ENCODE peak calls at places on chromosomes 4 and X, in six cellular contexts. One of them, this sample, is unnamed.

GRCh38 chr4:66430856-66431255 is 760.6 kb upstream of the EPHA5 start:
- DNase-seq in transverse colon: no peak
- DNase-seq in upper lobe of left lung: no peak
- DNase-seq in right lobe of liver: no peak
- DNase-seq in tibial nerve: no peak
- DNase-seq in gastrocnemius medialis: no peak
- DNase-seq in this sample: no peak

GRCh38 chr4:174580597-174580996 is 58.3 kb upstream of the HPGD start:
- DNase-seq in gastrocnemius medialis: no peak
- DNase-seq in right lobe of liver: no peak
- DNase-seq in upper lobe of left lung: no peak
- DNase-seq in transverse colon: no peak
- DNase-seq in tibial nerve: peak; percentile 17
- DNase-seq in this sample: no peak

GRCh38 chrX:136268051-136269048 is 17.1 kb upstream of the MAP7D3 start:
- DNase-seq in gastrocnemius medialis: no peak
- DNase-seq in right lobe of liver: no peak
- DNase-seq in upper lobe of left lung: no peak
- DNase-seq in tibial nerve: peak; percentile 61
- DNase-seq in transverse colon: peak; percentile 32
- DNase-seq in this sample: no peak

GRCh38 chr4:169362607-169363006 is 91.9 kb upstream of the SH3RF1 start:
- DNase-seq in tibial nerve: no peak
- DNase-seq in gastrocnemius medialis: no peak
- DNase-seq in upper lobe of left lung: no peak
- DNase-seq in transverse colon: no peak
- DNase-seq in right lobe of liver: no peak
- DNase-seq in this sample: no peak

GRCh38 chrX:9690046-9690445 is 75.6 kb downstream of the GPR143 start:
- DNase-seq in tibial nerve: no peak
- DNase-seq in upper lobe of left lung: no peak
- DNase-seq in right lobe of liver: no peak
- DNase-seq in gastrocnemius medialis: no peak
- DNase-seq in transverse colon: no peak
- DNase-seq in this sample: no peak

GRCh38 chrX:65706041-65706828 is 38.8 kb downstream of the MSN start:
- DNase-seq in gastrocnemius medialis: no peak
- DNase-seq in tibial nerve: no peak
- DNase-seq in transverse colon: no peak
- DNase-seq in right lobe of liver: peak; percentile 37
- DNase-seq in upper lobe of left lung: no peak
- DNase-seq in this sample: peak; percentile 67

GRCh38 chr4:21790437-21791029 is 158.0 kb downstream of the KCNIP4 start:
- DNase-seq in tibial nerve: no peak
- DNase-seq in transverse colon: no peak
- DNase-seq in upper lobe of left lung: no peak
- DNase-seq in right lobe of liver: no peak
- DNase-seq in gastrocnemius medialis: no peak
- DNase-seq in this sample: no peak

GRCh38 chrX:100264200-100264599 is 145.9 kb downstream of the PCDH19 start:
- DNase-seq in right lobe of liver: no peak
- DNase-seq in upper lobe of left lung: no peak
- DNase-seq in tibial nerve: no peak
- DNase-seq in gastrocnemius medialis: no peak
- DNase-seq in transverse colon: no peak
- DNase-seq in this sample: no peak

GRCh38 chr4:172786039-172786792 is 382.4 kb upstream of the GALNT7 start:
- DNase-seq in tibial nerve: no peak
- DNase-seq in gastrocnemius medialis: no peak
- DNase-seq in transverse colon: no peak
- DNase-seq in upper lobe of left lung: no peak
- DNase-seq in right lobe of liver: no peak
- DNase-seq in this sample: no peak

GRCh38 chrX:49192722-49193328 is 6.7 kb upstream of the PRICKLE3 start:
- DNase-seq in tibial nerve: no peak
- DNase-seq in upper lobe of left lung: no peak
- DNase-seq in gastrocnemius medialis: no peak
- DNase-seq in right lobe of liver: no peak
- DNase-seq in transverse colon: no peak
- DNase-seq in this sample: no peak

GRCh38 chr4:66555301-66555700 is 885.0 kb upstream of the EPHA5 start:
- DNase-seq in tibial nerve: no peak
- DNase-seq in gastrocnemius medialis: no peak
- DNase-seq in right lobe of liver: no peak
- DNase-seq in upper lobe of left lung: no peak
- DNase-seq in transverse colon: no peak
- DNase-seq in this sample: no peak

GRCh38 chr4:40763228-40763716 is 13.5 kb downstream of the NSUN7 start:
- DNase-seq in gastrocnemius medialis: no peak
- DNase-seq in tibial nerve: no peak
- DNase-seq in right lobe of liver: no peak
- DNase-seq in upper lobe of left lung: no peak
- DNase-seq in transverse colon: no peak
- DNase-seq in this sample: no peak

GRCh38 chrX:68358679-68359078 is 74.6 kb downstream of the OPHN1 start:
- DNase-seq in tibial nerve: no peak
- DNase-seq in gastrocnemius medialis: no peak
- DNase-seq in upper lobe of left lung: no peak
- DNase-seq in right lobe of liver: no peak
- DNase-seq in transverse colon: no peak
- DNase-seq in this sample: no peak

GRCh38 chrX:51332188-51332942 is at the start of gene NUDT10:
- DNase-seq in right lobe of liver: peak; percentile 50
- DNase-seq in upper lobe of left lung: peak; percentile 88
- DNase-seq in transverse colon: peak; percentile 29
- DNase-seq in gastrocnemius medialis: no peak
- DNase-seq in tibial nerve: peak; percentile 7
- DNase-seq in this sample: no peak

GRCh38 chr4:152936446-152937279 is 540 bp downstream of the FHDC1 start:
- DNase-seq in right lobe of liver: peak; percentile 44
- DNase-seq in tibial nerve: no peak
- DNase-seq in transverse colon: peak; percentile 56
- DNase-seq in upper lobe of left lung: peak; percentile 88
- DNase-seq in gastrocnemius medialis: no peak
- DNase-seq in this sample: peak; percentile 38

GRCh38 chr4:186204103-186204559 is 12.8 kb downstream of the CYP4V2 start:
- DNase-seq in tibial nerve: no peak
- DNase-seq in upper lobe of left lung: no peak
- DNase-seq in right lobe of liver: peak; percentile 20
- DNase-seq in gastrocnemius medialis: no peak
- DNase-seq in transverse colon: peak; percentile 75
- DNase-seq in this sample: no peak

GRCh38 chr4:137644201-137644600 is 111.9 kb upstream of the PCDH18 start:
- DNase-seq in upper lobe of left lung: no peak
- DNase-seq in transverse colon: no peak
- DNase-seq in tibial nerve: no peak
- DNase-seq in gastrocnemius medialis: no peak
- DNase-seq in right lobe of liver: no peak
- DNase-seq in this sample: no peak

GRCh38 chr4:96916731-96917130 is 1076.8 kb downstream of the PDHA2 start:
- DNase-seq in tibial nerve: no peak
- DNase-seq in right lobe of liver: no peak
- DNase-seq in gastrocnemius medialis: no peak
- DNase-seq in upper lobe of left lung: no peak
- DNase-seq in transverse colon: no peak
- DNase-seq in this sample: no peak

GRCh38 chr4:144336633-144337032 is 196.1 kb upstream of the GYPA start:
- DNase-seq in upper lobe of left lung: no peak
- DNase-seq in transverse colon: no peak
- DNase-seq in tibial nerve: no peak
- DNase-seq in gastrocnemius medialis: no peak
- DNase-seq in right lobe of liver: no peak
- DNase-seq in this sample: no peak

GRCh38 chrX:10531927-10532326 is 88.5 kb downstream of the MID1 start:
- DNase-seq in right lobe of liver: no peak
- DNase-seq in gastrocnemius medialis: no peak
- DNase-seq in tibial nerve: no peak
- DNase-seq in transverse colon: no peak
- DNase-seq in upper lobe of left lung: no peak
- DNase-seq in this sample: no peak

GRCh38 chr4:170198742-170199141 is 109.0 kb upstream of the AADAT start:
- DNase-seq in upper lobe of left lung: no peak
- DNase-seq in right lobe of liver: no peak
- DNase-seq in tibial nerve: no peak
- DNase-seq in gastrocnemius medialis: no peak
- DNase-seq in transverse colon: no peak
- DNase-seq in this sample: no peak

GRCh38 chr4:154743683-154744340 is at the start of gene LRAT:
- DNase-seq in tibial nerve: no peak
- DNase-seq in upper lobe of left lung: peak; percentile 91
- DNase-seq in right lobe of liver: peak; percentile 57
- DNase-seq in gastrocnemius medialis: no peak
- DNase-seq in transverse colon: peak; percentile 72
- DNase-seq in this sample: no peak

GRCh38 chr4:95508421-95508820 is 40.4 kb downstream of the UNC5C start:
- DNase-seq in right lobe of liver: no peak
- DNase-seq in gastrocnemius medialis: no peak
- DNase-seq in upper lobe of left lung: no peak
- DNase-seq in transverse colon: no peak
- DNase-seq in tibial nerve: no peak
- DNase-seq in this sample: no peak

GRCh38 chrX:47176101-47176740 is 17.4 kb upstream of the UBA1 start:
- DNase-seq in upper lobe of left lung: no peak
- DNase-seq in gastrocnemius medialis: no peak
- DNase-seq in transverse colon: no peak
- DNase-seq in right lobe of liver: no peak
- DNase-seq in tibial nerve: no peak
- DNase-seq in this sample: no peak

GRCh38 chr4:157664726-157665125 is 444.2 kb downstream of the GRIA2 start:
- DNase-seq in tibial nerve: no peak
- DNase-seq in gastrocnemius medialis: no peak
- DNase-seq in right lobe of liver: no peak
- DNase-seq in transverse colon: no peak
- DNase-seq in upper lobe of left lung: no peak
- DNase-seq in this sample: no peak

GRCh38 chr4:114386637-114387233 is 211.9 kb upstream of the UGT8 start:
- DNase-seq in transverse colon: no peak
- DNase-seq in upper lobe of left lung: no peak
- DNase-seq in right lobe of liver: no peak
- DNase-seq in gastrocnemius medialis: no peak
- DNase-seq in tibial nerve: peak; percentile 21
- DNase-seq in this sample: no peak

GRCh38 chrX:101617211-101618191 is at the start of gene ARMCX6:
- DNase-seq in tibial nerve: peak; percentile 70
- DNase-seq in upper lobe of left lung: peak; percentile 88
- DNase-seq in right lobe of liver: peak; percentile 78
- DNase-seq in gastrocnemius medialis: peak; percentile 51
- DNase-seq in transverse colon: peak; percentile 80
- DNase-seq in this sample: peak; percentile 42
- TF ChIP-seq POLR2A in tibial nerve: peak; percentile 68
- TF ChIP-seq POLR2A in upper lobe of left lung: no peak
- TF ChIP-seq POLR2A in right lobe of liver: no peak
- TF ChIP-seq POLR2A in gastrocnemius medialis: no peak
- TF ChIP-seq POLR2A in transverse colon: no peak
- TF ChIP-seq POLR2A in this sample: peak; percentile 39

GRCh38 chrX:71214604-71215334 is 8.3 kb upstream of the GJB1 start:
- DNase-seq in transverse colon: peak; percentile 85
- DNase-seq in gastrocnemius medialis: no peak
- DNase-seq in upper lobe of left lung: no peak
- DNase-seq in right lobe of liver: peak; percentile 86
- DNase-seq in tibial nerve: no peak
- DNase-seq in this sample: no peak
- TF ChIP-seq POLR2A in transverse colon: peak; percentile 79
- TF ChIP-seq POLR2A in gastrocnemius medialis: no peak
- TF ChIP-seq POLR2A in upper lobe of left lung: no peak
- TF ChIP-seq POLR2A in right lobe of liver: peak; percentile 86
- TF ChIP-seq POLR2A in tibial nerve: no peak
- TF ChIP-seq POLR2A in this sample: no peak

DNA sequence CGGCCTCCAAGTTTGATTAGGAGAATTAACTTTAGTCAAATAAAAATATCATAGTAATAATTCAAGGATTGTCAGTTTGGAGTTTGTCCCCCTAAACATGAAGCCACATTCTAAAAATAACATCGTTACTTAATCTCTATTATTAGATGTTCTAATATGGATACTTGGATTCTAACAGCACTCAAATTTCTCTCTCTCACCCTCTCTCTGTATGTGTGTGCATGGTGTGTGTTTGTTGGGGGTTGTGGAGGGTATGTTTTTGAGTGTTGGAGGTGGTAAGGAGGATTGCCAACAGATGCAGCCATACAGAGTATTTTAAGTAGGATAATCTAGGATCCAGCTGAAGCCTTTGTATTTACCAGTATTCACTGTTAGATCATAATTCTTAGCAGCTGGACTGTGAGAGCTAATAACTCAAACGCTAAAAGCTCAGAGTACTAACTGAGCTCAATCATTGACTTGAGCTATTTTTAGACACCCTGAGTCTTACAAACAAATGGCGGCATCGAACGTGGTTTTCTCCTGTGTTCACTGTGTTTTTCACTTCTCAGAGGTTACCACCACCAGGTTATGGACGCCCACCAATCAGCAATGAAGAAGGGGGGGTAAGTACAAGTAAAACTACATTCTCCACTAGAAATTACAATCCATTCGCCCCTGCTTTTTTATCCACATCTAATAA is 8.8 kb downstream of the ENAM start:
- DNase-seq in transverse colon: no peak
- DNase-seq in tibial nerve: no peak
- DNase-seq in gastrocnemius medialis: no peak
- DNase-seq in upper lobe of left lung: no peak
- DNase-seq in right lobe of liver: no peak
- DNase-seq in this sample: no peak
- TF ChIP-seq POLR2A in transverse colon: no peak
- TF ChIP-seq POLR2A in tibial nerve: no peak
- TF ChIP-seq POLR2A in gastrocnemius medialis: no peak
- TF ChIP-seq POLR2A in upper lobe of left lung: no peak
- TF ChIP-seq POLR2A in right lobe of liver: no peak
- TF ChIP-seq POLR2A in this sample: no peak

GRCh38 chr4:119628281-119629141 is at the start of gene PDE5A:
- DNase-seq in right lobe of liver: peak; percentile 85
- DNase-seq in upper lobe of left lung: peak; percentile 97
- DNase-seq in tibial nerve: peak; percentile 63
- DNase-seq in gastrocnemius medialis: peak; percentile 56
- DNase-seq in transverse colon: peak; percentile 90
- DNase-seq in this sample: peak; percentile 50
- TF ChIP-seq POLR2A in right lobe of liver: no peak
- TF ChIP-seq POLR2A in upper lobe of left lung: no peak
- TF ChIP-seq POLR2A in tibial nerve: peak; percentile 39
- TF ChIP-seq POLR2A in gastrocnemius medialis: peak; percentile 38
- TF ChIP-seq POLR2A in transverse colon: peak; percentile 71
- TF ChIP-seq POLR2A in this sample: no peak

GRCh38 chr4:10075953-10076391 is 40.6 kb downstream of the WDR1 start:
- DNase-seq in right lobe of liver: no peak
- DNase-seq in transverse colon: no peak
- DNase-seq in upper lobe of left lung: no peak
- DNase-seq in gastrocnemius medialis: no peak
- DNase-seq in tibial nerve: no peak
- DNase-seq in this sample: no peak
- TF ChIP-seq POLR2A in right lobe of liver: no peak
- TF ChIP-seq POLR2A in transverse colon: no peak
- TF ChIP-seq POLR2A in upper lobe of left lung: no peak
- TF ChIP-seq POLR2A in gastrocnemius medialis: no peak
- TF ChIP-seq POLR2A in tibial nerve: no peak
- TF ChIP-seq POLR2A in this sample: no peak

DNA sequence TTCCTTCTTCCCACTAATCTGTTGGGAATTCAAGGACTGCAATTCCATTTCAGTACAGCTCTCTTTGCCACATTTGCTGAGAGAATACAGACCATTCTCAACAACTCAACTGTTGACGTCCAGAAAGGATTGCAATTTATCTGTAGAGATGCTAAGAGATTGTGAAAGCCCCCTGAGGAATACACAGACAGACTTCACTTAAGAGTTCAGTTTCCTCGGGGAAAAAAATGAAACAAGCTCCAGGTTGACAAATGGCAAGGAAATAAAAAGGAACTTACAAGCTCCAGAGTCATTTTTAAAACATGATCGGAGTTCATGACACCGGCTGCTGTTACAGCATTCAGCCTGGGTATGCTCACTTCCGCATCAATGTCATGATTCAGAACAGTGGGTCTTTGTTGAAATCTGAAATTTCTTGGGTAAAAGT is 13.8 kb downstream of the TLR10 start:
- DNase-seq in tibial nerve: no peak
- DNase-seq in upper lobe of left lung: no peak
- DNase-seq in transverse colon: no peak
- DNase-seq in right lobe of liver: no peak
- DNase-seq in gastrocnemius medialis: no peak
- DNase-seq in this sample: no peak
- TF ChIP-seq POLR2A in tibial nerve: no peak
- TF ChIP-seq POLR2A in upper lobe of left lung: no peak
- TF ChIP-seq POLR2A in transverse colon: no peak
- TF ChIP-seq POLR2A in right lobe of liver: no peak
- TF ChIP-seq POLR2A in gastrocnemius medialis: no peak
- TF ChIP-seq POLR2A in this sample: no peak

This sample was measured in H54.